ENCODE peak calls at places on chromosomes 6 and 20, in ten cellular contexts. U, H, J, N, W, E, B, A, O and L are unnamed samples.

GRCh38 chr6:11609324-11610071 is 71.9 kb downstream of the TMEM170B start:
- DNase-seq in U (no peak), H (peak; percentile 45), J (peak; percentile 45), N (peak; percentile 95), W (peak; percentile 98), E (peak; percentile 29), B (peak; percentile 41), A (peak; percentile 96), O (peak; percentile 85), L (no peak)

GRCh38 chr20:5797843-5798462 is 47.8 kb downstream of the SHLD1 start:
- DNase-seq in U (no peak), H (no peak), J (no peak), N (no peak), W (no peak), E (no peak), B (no peak), A (no peak), O (no peak), L (no peak)

GRCh38 chr6:161654209-161654608 is 380.3 kb upstream of the AGPAT4 start:
- DNase-seq in U (no peak), H (no peak), J (no peak), N (no peak), W (no peak), E (no peak), B (no peak), A (no peak), O (no peak), L (no peak)

GRCh38 chr6:146087386-146087785 is 58.5 kb downstream of the GRM1 start:
- DNase-seq in U (no peak), H (no peak), J (no peak), N (no peak), W (no peak), E (no peak), B (no peak), A (no peak), O (no peak), L (no peak)

GRCh38 chr6:25239059-25239458 is 40.1 kb upstream of the CARMIL1 start:
- DNase-seq in U (no peak), H (no peak), J (no peak), N (no peak), W (no peak), E (no peak), B (no peak), A (peak; percentile 75), O (no peak), L (no peak)

GRCh38 chr20:36717657-36718056 is 28.2 kb downstream of the NDRG3 start:
- DNase-seq in U (no peak), H (peak; percentile 19), J (no peak), N (no peak), W (peak; percentile 35), E (peak; percentile 76), B (peak; percentile 22), A (no peak), O (peak; percentile 25), L (no peak)

GRCh38 chr20:8807480-8808179 is 261.3 kb upstream of the PLCB4 start:
- DNase-seq in U (no peak), H (no peak), J (no peak), N (no peak), W (no peak), E (no peak), B (no peak), A (no peak), O (no peak), L (no peak)

GRCh38 chr6:111605100-111605748 is 454 bp downstream of the TRAF3IP2 start:
- DNase-seq in U (no peak), H (peak; percentile 78), J (peak; percentile 81), N (peak; percentile 66), W (peak; percentile 96), E (peak; percentile 83), B (peak; percentile 49), A (peak; percentile 81), O (peak; percentile 93), L (no peak)

GRCh38 chr6:89640804-89641203 is 2.3 kb upstream of the LYRM2 start:
- DNase-seq in U (no peak), H (no peak), J (no peak), N (peak; percentile 39), W (peak; percentile 48), E (peak; percentile 9), B (peak; percentile 60), A (peak; percentile 91), O (no peak), L (no peak)

GRCh38 chr6:95091823-95092436 is 485.4 kb upstream of the MANEA start:
- DNase-seq in U (no peak), H (no peak), J (no peak), N (peak; percentile 39), W (peak; percentile 80), E (peak; percentile 75), B (peak; percentile 75), A (peak; percentile 36), O (peak; percentile 50), L (no peak)

GRCh38 chr6:142537612-142538478 is 236.0 kb downstream of the ADGRG6 start:
- DNase-seq in U (no peak), H (no peak), J (no peak), N (peak; percentile 14), W (peak; percentile 65), E (peak; percentile 76), B (peak; percentile 32), A (no peak), O (peak; percentile 33), L (no peak)

GRCh38 chr20:37377346-37378081 is 31.6 kb downstream of the SRC start:
- DNase-seq in U (no peak), H (peak; percentile 5), J (no peak), N (no peak), W (no peak), E (no peak), B (no peak), A (no peak), O (no peak), L (peak; percentile 35)

GRCh38 chr20:44253528-44253927 is 6.4 kb downstream of the GDAP1L1 start:
- DNase-seq in U (no peak), H (no peak), J (no peak), N (no peak), W (no peak), E (no peak), B (no peak), A (no peak), O (no peak), L (no peak)

GRCh38 chr6:118551063-118551672 is 3.1 kb downstream of the PLN start:
- DNase-seq in U (no peak), H (no peak), J (no peak), N (peak; percentile 53), W (peak; percentile 80), E (peak; percentile 67), B (peak; percentile 65), A (peak; percentile 72), O (peak; percentile 63), L (no peak)

GRCh38 chr6:36305885-36306284 is 30.8 kb downstream of the BNIP5 start:
- DNase-seq in U (no peak), H (no peak), J (no peak), N (no peak), W (no peak), E (no peak), B (no peak), A (no peak), O (no peak), L (no peak)

GRCh38 chr20:35030136-35030535 is 62.5 kb downstream of the TRPC4AP start:
- DNase-seq in U (no peak), H (no peak), J (no peak), N (no peak), W (no peak), E (no peak), B (no peak), A (no peak), O (no peak), L (no peak)

DNA sequence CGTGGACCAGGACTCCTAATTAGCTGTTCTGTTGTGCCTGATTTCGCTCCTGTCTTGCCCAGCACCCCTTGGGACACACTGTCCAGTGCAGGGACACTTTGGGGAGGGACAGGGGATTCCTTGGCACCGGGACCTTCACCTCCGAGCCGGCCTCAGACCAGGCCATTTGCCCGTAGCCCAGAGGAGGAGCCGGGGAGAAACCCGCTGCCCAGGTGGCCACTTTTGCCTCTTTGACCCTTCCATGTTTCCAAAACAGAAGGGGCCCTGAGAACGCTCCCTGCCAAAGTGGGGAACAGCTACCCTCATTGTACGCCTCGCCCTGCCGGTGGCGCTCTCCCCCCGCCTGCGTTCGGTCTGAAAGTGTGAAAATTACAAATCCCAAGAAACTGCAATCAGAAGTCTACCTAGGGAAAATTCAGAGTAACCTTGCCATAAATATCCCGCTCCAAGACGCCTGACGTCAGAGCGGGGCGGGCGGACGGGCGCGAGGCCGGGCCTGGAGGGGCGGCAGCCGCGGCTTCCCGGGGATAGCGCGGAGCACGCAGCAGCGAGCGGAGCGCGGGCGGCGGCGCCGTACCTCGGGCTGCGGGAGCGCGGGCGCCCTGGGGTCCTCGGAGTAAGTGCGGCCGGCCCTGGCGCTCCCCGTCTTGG is at the start of gene DAAM2:
- DNase-seq in U (no peak), H (peak; percentile 69), J (peak; percentile 63), N (no peak), W (peak; percentile 48), E (peak; percentile 66), B (no peak), A (peak; percentile 35), O (peak; percentile 36), L (no peak)
- TF ChIP-seq CTCF in U (no peak), H (no peak), J (no peak), N (peak; percentile 39), W (no peak), E (peak; percentile 45), B (no peak), A (no peak), O (peak; percentile 5), L (peak; percentile 56)

GRCh38 chr20:61976275-61976649 is 89.4 kb downstream of the TAF4 start:
- DNase-seq in U (no peak), H (no peak), J (no peak), N (no peak), W (no peak), E (no peak), B (no peak), A (no peak), O (no peak), L (no peak)
- TF ChIP-seq CTCF in U (no peak), H (no peak), J (no peak), N (peak; percentile 9), W (no peak), E (no peak), B (no peak), A (no peak), O (no peak), L (no peak)

GRCh38 chr6:14544689-14545088 is 427.1 kb downstream of the CD83 start:
- DNase-seq in U (no peak), H (no peak), J (no peak), N (no peak), W (no peak), E (peak; percentile 14), B (no peak), A (no peak), O (no peak), L (no peak)
- TF ChIP-seq CTCF in U (no peak), H (no peak), J (no peak), N (no peak), W (no peak), E (peak; percentile 19), B (no peak), A (no peak), O (no peak), L (no peak)

DNA sequence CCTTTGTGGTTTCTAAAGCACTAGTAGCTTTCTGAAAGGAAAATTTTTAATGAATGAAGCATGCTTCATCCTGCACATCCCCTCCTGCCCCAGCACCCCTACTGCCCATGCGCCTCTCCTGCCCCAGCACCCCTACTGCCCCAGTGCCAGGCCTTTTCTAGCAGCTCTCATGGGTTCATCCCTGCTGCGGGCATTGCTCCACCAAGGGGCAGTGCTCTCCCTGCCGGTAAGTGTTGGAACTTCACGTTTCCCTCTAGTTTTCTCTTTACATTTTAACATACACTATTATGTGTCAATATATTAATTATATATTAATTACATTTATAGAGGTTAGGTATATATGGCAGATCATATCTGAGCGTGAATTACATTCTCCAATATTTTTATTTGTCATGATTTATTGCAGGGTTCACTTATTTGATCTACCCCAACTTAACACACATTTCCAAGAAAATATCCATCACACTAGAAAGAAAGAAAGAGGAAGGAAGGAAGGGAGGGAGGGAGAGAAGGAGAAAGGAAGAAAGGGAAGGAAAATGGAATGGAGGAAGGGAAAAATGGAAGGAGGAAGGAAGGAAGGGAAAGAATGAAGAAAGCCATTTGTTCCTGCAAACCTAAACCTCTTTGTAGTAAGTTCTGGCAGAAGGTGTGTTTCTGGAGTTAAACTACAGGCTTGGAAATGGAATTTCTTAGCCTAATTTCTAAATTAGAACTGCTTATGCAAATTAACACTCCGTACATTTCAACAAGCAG is 46.8 kb downstream of the CEP43 start:
- DNase-seq in U (no peak), H (no peak), J (no peak), N (no peak), W (no peak), E (peak; percentile 39), B (no peak), A (no peak), O (no peak), L (no peak)
- TF ChIP-seq CTCF in U (no peak), H (no peak), J (no peak), N (peak; percentile 28), W (no peak), E (peak; percentile 58), B (no peak), A (no peak), O (peak; percentile 26), L (no peak)